ENCODE peak calls at places on chromosomes 5 and 9, in six cellular contexts. I is GM23338, P is stomach, C is sigmoid colon, M is Panc1, Z is HCT116. B is an unnamed sample.

GRCh38 chr5:34889394-34889793 is 25.9 kb downstream of the RAD1 start:
- DNase-seq in M (no peak), C (no peak), Z (no peak), P (no peak), I (no peak), B (no peak)

GRCh38 chr5:137733922-137734695 is 1.8 kb downstream of the KLHL3 start:
- DNase-seq in Z (no peak), M (no peak), C (no peak), I (peak), P (no peak), B (no peak)

GRCh38 chr5:158832736-158833135 is 267.0 kb downstream of the EBF1 start:
- DNase-seq in I (no peak), C (no peak), P (no peak), Z (no peak), M (peak), B (no peak)

GRCh38 chr5:98750693-98751092 is 22.8 kb upstream of the RGMB start:
- DNase-seq in I (peak), Z (no peak), P (no peak), C (no peak), M (no peak), B (no peak)

GRCh38 chr5:17290620-17290974 is 73.2 kb downstream of the BASP1 start:
- DNase-seq in I (no peak), Z (no peak), P (no peak), M (no peak), C (no peak), B (no peak)

GRCh38 chr5:159135896-159136531 is 36.3 kb upstream of the EBF1 start:
- DNase-seq in I (no peak), Z (no peak), C (no peak), M (no peak), P (no peak), B (no peak)

GRCh38 chr5:167415779-167416761 is 875.4 kb upstream of the WWC1 start:
- DNase-seq in M (no peak), I (no peak), P (no peak), C (no peak), Z (no peak), B (no peak)

GRCh38 chr5:419970-420369 is 23.0 kb upstream of the EXOC3 start:
- DNase-seq in M (no peak), C (peak), I (no peak), P (no peak), Z (no peak), B (no peak)

GRCh38 chr5:142322747-142323479 is 1.9 kb downstream of the SPRY4 start:
- DNase-seq in P (no peak), Z (no peak), C (peak), M (no peak), I (no peak), B (no peak)

GRCh38 chr5:55037046-55037771 is 13.2 kb downstream of the GZMK start:
- DNase-seq in Z (peak), M (no peak), I (peak), P (no peak), C (no peak), B (no peak)

GRCh38 chr5:151461312-151461711 is 13.9 kb downstream of the SLC36A1 start:
- DNase-seq in C (no peak), M (no peak), P (no peak), I (no peak), Z (no peak), B (no peak)

GRCh38 chr9:84137968-84138367 is 157.4 kb downstream of the RMI1 start:
- DNase-seq in Z (no peak), M (no peak), C (no peak), I (no peak), P (no peak), B (no peak)

DNA sequence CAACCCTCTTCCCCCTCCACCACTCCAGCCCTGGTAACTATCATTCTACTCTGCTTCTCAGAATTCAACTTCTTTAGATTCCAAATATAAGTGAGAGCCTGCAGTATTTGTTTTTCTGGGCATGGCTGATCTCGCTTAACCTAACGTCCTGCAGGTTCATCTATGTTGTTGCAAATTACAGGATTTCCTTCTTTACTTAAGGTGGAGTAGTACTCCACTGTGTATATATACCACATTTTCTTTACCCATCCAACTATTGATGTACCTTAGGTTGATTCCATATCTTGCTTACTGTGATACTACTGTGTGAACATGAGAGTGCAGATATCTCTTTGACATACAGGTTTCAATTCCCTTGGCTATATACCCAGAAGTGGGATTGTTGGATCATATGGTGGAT is 106.3 kb upstream of the ZNF366 start:
- DNase-seq in P (no peak), Z (no peak), M (no peak), C (no peak), I (no peak), B (no peak)
- TF ChIP-seq CTCF in P (no peak), Z (no peak), M (no peak), C (no peak), I (no peak), B (no peak)

DNA sequence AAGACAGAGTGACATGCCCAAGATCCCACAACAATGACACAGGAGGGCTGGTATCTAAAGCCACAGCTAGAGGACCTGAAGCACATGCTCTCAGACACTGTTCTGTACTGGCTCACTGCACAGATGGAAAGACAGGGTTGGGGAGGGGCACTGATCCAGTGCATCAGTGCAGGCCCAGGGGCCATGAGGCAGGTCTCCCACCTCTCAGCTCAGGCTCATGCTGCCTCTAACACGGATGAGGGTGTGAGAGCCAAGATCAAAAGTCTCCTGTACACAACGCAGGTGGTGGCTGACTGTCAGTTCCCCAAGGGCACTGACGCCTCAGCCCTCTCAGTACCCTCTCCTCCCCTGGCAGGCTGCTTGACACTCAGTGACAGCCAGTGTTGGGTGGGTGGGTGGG is 10.9 kb downstream of the RAPGEF1 start:
- DNase-seq in P (no peak), I (no peak), C (no peak), Z (no peak), M (no peak), B (no peak)
- TF ChIP-seq POLR2AphosphoS5 in P (no peak), I (no peak), C (no peak), Z (no peak), M (no peak), B (no peak)

GRCh38 chr9:114289106-114289505 is 33.8 kb upstream of the ORM1 start:
- DNase-seq in Z (no peak), C (peak), P (no peak), M (no peak), I (no peak), B (no peak)

GRCh38 chr9:114290561-114290986 is 32.3 kb upstream of the ORM1 start:
- DNase-seq in I (no peak), M (no peak), P (no peak), C (peak), Z (no peak), B (no peak)

GRCh38 chr9:114289571-114290481 is 33.1 kb upstream of the ORM1 start:
- DNase-seq in I (no peak), C (peak), M (no peak), Z (no peak), P (no peak), B (no peak)

GRCh38 chr9:114291886-114292590 is 30.9 kb upstream of the ORM1 start:
- DNase-seq in M (no peak), C (peak), P (no peak), Z (no peak), I (no peak), B (no peak)

DNA sequence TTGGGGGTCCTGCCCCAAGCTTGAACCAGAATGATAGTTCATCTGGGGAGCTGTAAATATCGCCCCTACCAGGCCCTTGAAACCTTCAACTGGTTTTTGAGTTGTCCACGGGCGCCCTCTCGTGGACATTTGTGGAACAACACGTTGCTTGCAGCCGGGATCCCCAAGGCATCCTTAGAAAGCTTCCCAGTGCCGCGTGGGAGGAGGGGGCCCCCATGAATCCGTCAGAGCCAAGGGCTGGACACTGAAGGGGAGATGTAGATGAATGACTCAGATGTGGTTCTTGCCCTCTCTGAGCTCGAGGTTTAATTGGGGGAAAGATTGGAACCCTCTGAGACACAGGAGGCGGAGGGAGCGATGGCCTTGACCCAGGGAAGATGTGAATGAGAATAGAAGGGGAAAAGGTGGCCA is 31.8 kb upstream of the ORM1 start:
- DNase-seq in P (peak), M (no peak), Z (peak), I (peak), C (peak), B (peak)
- TF ChIP-seq CTCF in P (peak), M (peak), Z (peak), I (peak), C (peak), B (peak)

DNA sequence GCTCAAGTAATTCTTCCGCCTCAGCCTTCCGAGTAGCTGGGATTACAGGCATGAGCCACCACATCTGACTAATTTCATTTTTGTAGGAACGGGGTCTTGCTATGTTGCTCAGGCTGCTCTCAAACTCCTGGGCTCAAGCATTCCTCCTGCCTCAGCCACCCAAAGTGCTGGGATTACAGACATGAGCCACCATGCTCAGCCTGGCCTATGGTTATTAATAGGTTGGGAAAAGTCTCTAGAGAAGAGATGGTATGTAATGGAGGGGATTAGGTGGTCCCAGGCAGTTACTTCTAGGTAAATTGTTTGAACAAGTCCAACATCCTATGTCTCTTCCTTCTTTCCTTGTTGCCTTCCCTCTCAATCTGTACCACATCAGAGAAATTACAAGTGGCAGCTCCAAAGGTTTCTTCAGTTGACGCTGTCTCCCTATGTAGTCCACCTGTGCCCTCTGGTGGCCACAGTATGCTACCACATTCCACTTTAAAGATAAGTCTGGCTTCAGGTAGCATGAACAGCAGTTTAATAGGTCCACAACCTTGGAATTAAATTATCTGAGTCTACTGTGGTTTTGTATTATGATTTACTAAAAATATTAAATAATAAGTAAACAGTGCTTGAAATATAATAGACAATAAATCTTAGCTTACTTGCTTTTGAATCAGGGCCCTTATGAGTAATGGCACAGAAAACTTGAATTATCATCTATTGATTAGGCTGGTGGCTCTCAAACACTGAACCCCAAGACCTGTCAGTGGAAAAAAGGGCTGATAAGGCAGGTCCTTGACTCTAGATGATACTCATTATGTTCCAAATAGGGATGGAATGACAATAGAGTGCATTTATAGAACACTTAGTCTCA is 9.7 kb downstream of the TIGD6 start:
- DNase-seq in Z (peak), I (peak), P (peak), C (peak), M (peak), B (peak)
- TF ChIP-seq POLR2AphosphoS5 in Z (no peak), I (no peak), P (peak), C (peak), M (no peak), B (peak)

DNA sequence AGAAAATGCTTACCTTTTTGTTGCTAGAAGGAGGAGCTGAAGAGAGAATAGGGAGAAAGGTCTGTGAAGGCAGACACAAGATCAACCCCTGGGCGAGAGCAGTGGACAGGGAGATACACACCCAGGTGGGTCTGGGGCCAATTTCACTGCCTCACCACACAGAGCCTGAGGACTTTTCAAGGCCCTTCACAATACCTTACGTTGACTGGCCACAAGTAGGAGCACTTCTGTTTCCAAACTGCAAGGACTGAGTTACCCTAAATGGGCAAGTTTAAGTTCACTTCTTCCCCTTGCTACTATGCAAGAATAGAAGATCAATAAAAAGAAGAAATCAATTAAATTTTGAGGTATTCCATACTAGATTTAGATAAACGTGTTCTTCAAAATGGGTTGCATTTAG is 174.5 kb upstream of the SLC12A2 start:
- DNase-seq in C (no peak), Z (peak), M (peak), P (no peak), I (peak), B (no peak)
- TF ChIP-seq CTCF in C (no peak), Z (peak), M (peak), P (no peak), I (peak), B (no peak)

B was measured in prostate gland.